ENCODE peak calls at places on chromosomes 6 and 20, in nine cellular contexts. A, Z, R, K, V, X, Y, J and B are unnamed samples.

GRCh38 chr6:127458817-127459216 is 372 bp downstream of the KIAA0408 start:
- DNase-seq in K (no peak), A (peak), Z (peak), R (peak), Y (peak), X (no peak), V (no peak), J (no peak), B (peak)

GRCh38 chr20:460180-460579 is 2.2 kb downstream of the TBC1D20 start:
- DNase-seq in V (no peak), J (no peak), Y (no peak), A (no peak), Z (no peak), X (no peak), R (no peak), K (no peak), B (no peak)

GRCh38 chr6:44100088-44100550 is 27.1 kb downstream of the MRPL14 start:
- DNase-seq in Y (peak), J (peak), A (peak), K (no peak), R (no peak), Z (peak), X (peak), V (no peak), B (peak)

GRCh38 chr6:6654599-6655575 is 66.4 kb downstream of the LY86 start:
- DNase-seq in A (no peak), Y (no peak), R (peak), J (no peak), X (peak), K (no peak), Z (no peak), V (no peak), B (no peak)

GRCh38 chr6:5994234-5994998 is 12.3 kb downstream of the NRN1 start:
- DNase-seq in V (no peak), X (no peak), K (no peak), Y (no peak), Z (no peak), R (no peak), J (no peak), A (peak), B (no peak)

GRCh38 chr6:88866856-88867255 is 96.6 kb downstream of the RNGTT start:
- DNase-seq in Y (no peak), V (no peak), A (no peak), R (no peak), X (no peak), Z (peak), J (no peak), K (no peak), B (no peak)

GRCh38 chr6:2465336-2465735 is 219.9 kb upstream of the GMDS start:
- DNase-seq in X (no peak), A (no peak), K (no peak), R (no peak), Z (no peak), V (no peak), Y (no peak), J (no peak), B (no peak)

GRCh38 chr6:6221829-6222535 is 98.5 kb downstream of the F13A1 start:
- DNase-seq in V (no peak), Z (no peak), Y (peak), J (no peak), R (no peak), A (peak), X (no peak), K (no peak), B (no peak)

GRCh38 chr6:25027221-25027916 is 91.6 kb upstream of the RIPOR2 start:
- DNase-seq in Y (no peak), V (no peak), Z (no peak), K (peak), R (peak), J (peak), A (no peak), X (no peak), B (no peak)

GRCh38 chr6:91149914-91150674 is 563.2 kb upstream of the MAP3K7 start:
- DNase-seq in A (no peak), Z (no peak), J (no peak), K (no peak), V (no peak), Y (no peak), R (no peak), X (no peak), B (no peak)

GRCh38 chr20:2333821-2334220 is 38.0 kb downstream of the TGM3 start:
- DNase-seq in K (no peak), V (no peak), R (no peak), Z (no peak), A (no peak), J (no peak), X (no peak), Y (no peak), B (no peak)

GRCh38 chr6:166008441-166009369 is 158.9 kb downstream of the TBXT start:
- DNase-seq in Z (peak), Y (peak), X (no peak), J (no peak), K (no peak), R (no peak), V (peak), A (no peak), B (no peak)

GRCh38 chr6:42911171-42912021 is 4.5 kb upstream of the PTCRA start:
- DNase-seq in Z (no peak), K (no peak), J (no peak), X (no peak), R (no peak), Y (peak), V (no peak), A (no peak), B (peak)

GRCh38 chr6:116430860-116431259 is 30.3 kb upstream of the CALHM6 start:
- DNase-seq in J (no peak), R (no peak), X (no peak), V (no peak), K (no peak), A (no peak), Y (no peak), Z (no peak), B (no peak)

GRCh38 chr6:117451607-117452164 is 25.9 kb upstream of the ROS1 start:
- DNase-seq in X (no peak), A (peak), V (no peak), J (no peak), Y (no peak), K (no peak), R (no peak), Z (no peak), B (no peak)

GRCh38 chr20:14009206-14009605 is 13.9 kb downstream of the MACROD2 start:
- DNase-seq in R (no peak), Z (peak), J (no peak), Y (no peak), A (no peak), X (no peak), V (no peak), K (no peak), B (no peak)

GRCh38 chr6:47534063-47534462 is 56.5 kb downstream of the CD2AP start:
- DNase-seq in X (no peak), K (no peak), V (no peak), A (no peak), Y (no peak), Z (no peak), R (no peak), J (no peak), B (no peak)

GRCh38 chr6:28927856-28928255 is 4.1 kb upstream of the TRIM27 start:
- DNase-seq in J (no peak), Z (no peak), K (no peak), X (no peak), Y (no peak), R (no peak), V (no peak), A (no peak), B (no peak)

GRCh38 chr6:112296122-112296521 is 41.8 kb upstream of the LAMA4 start:
- DNase-seq in Y (peak), R (no peak), Z (peak), A (peak), V (no peak), J (peak), X (peak), K (no peak), B (peak)

GRCh38 chr6:43405354-43405753 is 22.0 kb upstream of the ABCC10 start:
- DNase-seq in K (no peak), A (no peak), J (no peak), Y (no peak), Z (peak), R (no peak), X (no peak), V (no peak), B (no peak)

GRCh38 chr6:3159805-3160781 is 2.7 kb upstream of the TUBB2A start:
- DNase-seq in J (peak), R (no peak), Y (peak), V (no peak), K (peak), Z (peak), X (no peak), A (peak), B (no peak)

GRCh38 chr20:51529027-51529749 is 13.3 kb downstream of the NFATC2 start:
- DNase-seq in J (no peak), X (peak), A (no peak), K (no peak), V (no peak), R (no peak), Z (peak), Y (peak), B (peak)

GRCh38 chr6:41970436-41970846 is 28.8 kb upstream of the CCND3 start:
- DNase-seq in X (peak), Z (peak), A (peak), J (no peak), K (no peak), V (no peak), Y (no peak), R (peak), B (peak)

GRCh38 chr6:73372516-73372915 is 2.8 kb upstream of the OOEP start:
- DNase-seq in K (no peak), Y (no peak), V (no peak), R (no peak), Z (no peak), J (no peak), X (no peak), A (no peak), B (no peak)
- H3K4me3 ChIP-seq in K (no peak), Y (no peak), V (no peak), R (no peak), Z (no peak), J (no peak), X (no peak), A (no peak), B (no peak)

DNA sequence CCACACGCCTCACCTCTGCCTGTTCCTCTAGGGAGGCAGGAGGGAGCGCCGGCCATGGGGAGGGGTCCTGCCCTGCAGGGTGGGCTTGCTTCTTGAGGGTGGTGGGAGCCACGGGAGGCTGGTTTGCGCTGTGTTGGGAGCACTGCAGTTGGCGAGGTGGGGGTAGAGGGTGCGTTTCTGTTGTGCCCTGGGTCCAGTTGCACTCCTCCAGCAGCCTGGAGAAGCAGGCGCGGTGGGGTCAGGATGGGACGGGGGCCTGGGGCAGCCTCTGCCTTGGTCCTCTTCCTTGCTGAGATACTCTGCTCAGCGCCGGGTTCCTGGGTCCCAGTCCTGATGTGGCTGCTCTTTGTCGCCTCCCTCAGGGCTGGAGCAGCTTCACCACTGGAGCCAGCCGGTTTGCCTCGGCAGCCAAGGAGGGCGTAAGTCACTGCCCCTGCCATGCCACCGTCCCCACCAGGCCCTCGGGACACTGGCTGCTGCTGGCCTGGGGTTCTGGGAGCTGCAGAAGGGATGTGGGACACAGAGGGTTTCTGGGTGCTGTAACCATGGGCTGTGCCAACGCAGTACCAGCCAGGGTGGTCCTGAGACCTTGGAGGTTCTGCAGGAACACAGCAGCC is 8.4 kb downstream of the ARFGAP1 start:
- DNase-seq in Y (no peak), K (no peak), A (peak), X (no peak), V (no peak), J (no peak), R (no peak), Z (no peak), B (no peak)
- TF ChIP-seq CTCF in Y (peak), K (no peak), A (peak), X (peak), V (no peak), J (peak), R (no peak), Z (peak), B (peak)

DNA sequence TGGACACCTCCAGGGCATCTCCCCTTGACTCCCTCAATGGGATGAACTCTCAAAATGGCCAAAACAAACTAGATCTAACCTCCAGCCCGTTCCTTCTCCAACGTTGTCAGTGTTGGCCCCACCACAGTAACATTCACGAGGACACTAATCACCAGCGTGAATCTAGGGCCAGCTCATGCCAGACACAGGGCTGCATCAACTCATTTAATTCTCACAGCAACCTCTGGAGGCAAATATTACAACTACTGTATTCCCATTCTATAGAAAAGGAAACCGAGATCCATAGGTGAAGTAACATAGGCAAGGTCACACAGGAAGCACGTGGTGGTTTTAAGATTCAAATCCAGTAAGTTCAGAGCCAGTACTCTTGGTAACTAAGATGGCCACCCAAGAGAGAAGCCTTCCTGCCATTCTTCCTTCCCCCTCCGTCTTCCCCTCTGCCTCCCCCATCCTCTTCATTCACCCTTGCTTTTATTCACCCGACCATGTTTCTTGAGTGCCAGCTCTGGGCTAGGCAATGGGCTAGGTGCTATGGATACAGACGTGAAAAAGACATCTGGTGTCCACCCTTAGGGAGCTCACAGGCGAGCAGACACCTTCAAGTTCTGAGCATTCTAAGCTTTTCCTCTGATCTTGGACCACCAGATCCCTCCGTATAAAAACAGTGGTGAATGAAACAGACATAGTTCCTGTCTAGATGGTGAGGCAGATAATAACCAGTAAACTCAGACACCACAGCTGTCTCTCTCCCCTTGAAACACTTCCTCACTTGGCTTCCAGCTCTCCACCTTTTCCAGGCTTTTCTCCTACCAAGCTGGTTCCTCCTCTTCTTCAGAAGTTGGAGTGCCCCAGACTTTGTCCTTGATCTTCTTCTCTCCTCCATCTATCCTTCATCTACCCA is 9.6 kb downstream of the CCM2L start:
- DNase-seq in Z (no peak), A (no peak), X (no peak), J (no peak), V (no peak), R (no peak), Y (no peak), K (no peak), B (no peak)
- H3K4me3 ChIP-seq in Z (no peak), A (no peak), X (peak), J (no peak), V (no peak), R (peak), Y (peak), K (no peak), B (no peak)

DNA sequence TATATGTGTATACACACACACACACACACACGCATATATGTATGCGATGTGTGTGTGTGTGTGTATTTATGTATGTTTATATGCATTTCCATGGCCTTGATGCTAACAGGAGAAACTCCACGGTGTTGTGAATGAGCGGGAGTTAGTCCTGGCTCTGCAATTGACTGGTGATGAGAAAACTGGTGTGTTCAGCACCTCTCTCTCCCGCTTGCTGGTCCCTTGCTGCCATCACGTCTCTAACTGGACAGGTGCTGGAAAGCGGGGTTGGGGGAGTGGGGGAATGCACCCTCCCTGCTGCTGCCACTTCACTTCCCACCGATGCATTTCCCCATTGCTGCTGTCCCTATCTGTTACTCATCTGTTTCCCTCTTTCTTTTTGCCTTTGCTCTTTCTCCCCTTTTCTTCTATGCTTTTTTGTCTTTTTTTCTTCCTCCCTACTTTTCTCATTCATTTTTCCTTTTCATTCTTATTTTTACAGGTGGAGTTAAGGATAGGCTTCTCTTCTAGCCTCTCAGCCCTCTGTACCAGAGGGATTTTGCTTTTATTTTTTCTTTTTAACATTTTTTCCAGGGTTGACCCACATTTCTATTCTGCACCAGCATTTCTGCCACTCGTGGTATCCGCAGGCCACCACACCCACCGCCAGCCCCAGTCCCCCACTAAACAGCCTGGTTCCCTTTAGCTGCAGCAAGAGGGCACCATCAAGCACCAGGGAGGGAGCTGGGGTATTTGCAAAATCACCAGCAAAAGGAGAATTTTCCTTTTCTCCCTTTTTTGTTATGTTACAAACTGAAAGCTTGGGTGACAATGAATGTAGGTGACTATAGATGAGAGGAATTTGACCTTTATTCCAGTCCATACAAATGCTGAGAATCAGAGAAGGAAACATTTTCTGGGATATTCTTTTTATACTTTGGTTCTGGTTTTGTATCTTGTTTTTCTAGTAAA is 115.6 kb downstream of the TCP11 start:
- DNase-seq in J (no peak), V (no peak), K (no peak), Y (no peak), R (no peak), Z (peak), X (peak), A (peak), B (no peak)
- TF ChIP-seq CTCF in J (no peak), V (no peak), K (no peak), Y (peak), R (peak), Z (peak), X (peak), A (peak), B (peak)

GRCh38 chr6:137216875-137217553 is 2.2 kb downstream of the IFNGR1 start:
- DNase-seq in V (no peak), R (no peak), Z (no peak), X (no peak), J (no peak), Y (no peak), K (no peak), A (no peak), B (no peak)
- H3K4me3 ChIP-seq in V (peak), R (peak), Z (peak), X (no peak), J (peak), Y (peak), K (no peak), A (peak), B (peak)

GRCh38 chr6:93566285-93566684 is 146.9 kb upstream of the EPHA7 start:
- DNase-seq in A (no peak), R (no peak), Y (no peak), V (no peak), J (no peak), K (no peak), Z (no peak), X (no peak), B (no peak)
- TF ChIP-seq CTCF in A (no peak), R (no peak), Y (no peak), V (no peak), J (no peak), K (no peak), Z (no peak), X (no peak), B (no peak)

GRCh38 chr6:108163644-108164536 is 1.9 kb upstream of the NR2E1 start:
- DNase-seq in K (no peak), Z (no peak), V (no peak), Y (no peak), J (no peak), X (no peak), R (no peak), A (peak), B (no peak)

GRCh38 chr6:108164815-108165706 is 761 bp upstream of the NR2E1 start:
- DNase-seq in J (no peak), R (no peak), A (no peak), X (no peak), Z (no peak), K (no peak), Y (no peak), V (no peak), B (no peak)

GRCh38 chr6:108164537-108164814 is 1.3 kb upstream of the NR2E1 start:
- DNase-seq in V (no peak), A (no peak), Z (no peak), Y (no peak), J (no peak), K (no peak), X (no peak), R (no peak), B (no peak)

GRCh38 chr6:108161724-108162282 is 4.0 kb upstream of the NR2E1 start:
- DNase-seq in J (no peak), X (no peak), K (no peak), V (no peak), A (no peak), R (no peak), Y (no peak), Z (no peak), B (no peak)

DNA sequence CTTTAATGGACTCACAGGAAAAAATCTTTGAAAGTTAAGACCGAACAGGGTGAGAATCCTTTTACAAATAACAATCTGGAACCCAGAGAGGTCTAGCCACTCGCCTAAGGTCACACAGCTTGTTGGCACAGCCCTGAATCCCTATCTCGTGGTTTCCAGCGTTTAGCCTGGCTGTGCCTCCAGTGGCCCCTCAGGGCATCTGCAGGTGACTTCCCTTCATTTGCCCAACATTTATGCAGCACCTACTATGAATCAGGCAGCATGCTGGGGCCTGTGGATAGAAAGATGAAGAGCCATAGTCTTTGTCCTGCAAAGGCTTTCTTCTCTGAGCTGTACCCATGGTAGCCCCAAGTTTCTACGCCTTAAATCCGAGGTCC is 2.6 kb upstream of the NR2E1 start:
- DNase-seq in R (no peak), Z (no peak), K (no peak), V (no peak), A (peak), Y (no peak), J (no peak), X (no peak), B (no peak)
- H3K4me3 ChIP-seq in R (no peak), Z (no peak), K (no peak), V (no peak), A (no peak), Y (no peak), J (no peak), X (no peak), B (no peak)